ENCODE peak calls at places on chromosomes 5 and 9, in four cellular contexts. A is SK-N-SH, R is pancreas, K is aorta. G is an unnamed sample.

GRCh38 chr5:62547929-62548678 is 30.5 kb upstream of the LRRC70 start:
- DNase-seq in R (no peak), A (no peak), K (no peak), G (no peak)

GRCh38 chr5:80867233-80867632 is 92.9 kb upstream of the RASGRF2 start:
- DNase-seq in K (no peak), A (no peak), R (no peak), G (no peak)

GRCh38 chr9:114745108-114745848 is 60.6 kb downstream of the TNFSF15 start:
- DNase-seq in R (no peak), A (no peak), K (no peak), G (no peak)

GRCh38 chr5:157290156-157290980 is 24.4 kb downstream of the CYFIP2 start:
- DNase-seq in A (no peak), K (no peak), R (no peak), G (no peak)

GRCh38 chr5:142319105-142319504 is 5.7 kb downstream of the SPRY4 start:
- DNase-seq in R (no peak), K (no peak), A (no peak), G (no peak)

GRCh38 chr5:133363807-133364587 is 248.3 kb downstream of the FSTL4 start:
- DNase-seq in R (no peak), A (no peak), K (no peak), G (no peak)

GRCh38 chr5:12175914-12176585 is 271.8 kb upstream of the CTNND2 start:
- DNase-seq in R (no peak), K (no peak), A (no peak), G (no peak)

GRCh38 chr5:146919304-146919703 is 40.7 kb upstream of the PPP2R2B start:
- DNase-seq in R (no peak), A (no peak), K (no peak), G (no peak)

GRCh38 chr5:134100283-134101011 is 14.0 kb upstream of the TCF7 start:
- DNase-seq in A (peak; percentile 45), R (peak; percentile 2), K (peak; percentile 84), G (peak; percentile 60)

GRCh38 chr5:79922626-79923025 is 68.4 kb downstream of the MTX3 start:
- DNase-seq in R (no peak), K (no peak), A (no peak), G (no peak)

GRCh38 chr9:134304306-134304705 is 21.9 kb upstream of the RXRA start:
- DNase-seq in K (peak; percentile 67), R (peak; percentile 29), A (no peak), G (no peak)

GRCh38 chr5:103624035-103624461 is 61.5 kb upstream of the NUDT12 start:
- DNase-seq in R (no peak), K (no peak), A (no peak), G (no peak)

GRCh38 chr5:125486634-125487033 is 740.2 kb upstream of the ZNF608 start:
- DNase-seq in R (no peak), K (no peak), A (no peak), G (no peak)

GRCh38 chr9:28503573-28503972 is 930.3 kb upstream of the C9orf72 start:
- DNase-seq in R (no peak), K (no peak), A (no peak), G (no peak)

GRCh38 chr9:79256691-79257213 is 315.0 kb upstream of the TLE4 start:
- DNase-seq in R (no peak), A (no peak), K (no peak), G (no peak)

GRCh38 chr5:76342474-76342873 is 60.6 kb upstream of the IQGAP2 start:
- DNase-seq in A (no peak), R (no peak), K (no peak), G (no peak)

GRCh38 chr9:72579880-72580570 is 58.6 kb downstream of the TMC1 start:
- DNase-seq in A (no peak), K (no peak), R (no peak), G (no peak)

GRCh38 chr5:7242118-7242517 is 153.8 kb upstream of the ADCY2 start:
- DNase-seq in K (no peak), R (no peak), A (no peak), G (no peak)

GRCh38 chr9:114434878-114435311 is 47.1 kb upstream of the AKNA start:
- DNase-seq in K (no peak), R (no peak), A (peak; percentile 64), G (peak; percentile 14)

GRCh38 chr9:38087934-38088925 is 19.2 kb upstream of the SHB start:
- DNase-seq in A (peak; percentile 84), K (peak; percentile 93), R (peak; percentile 87), G (peak; percentile 56)

GRCh38 chr5:10366310-10367297 is 13.1 kb downstream of the MARCHF6 start:
- DNase-seq in R (no peak), K (no peak), A (no peak), G (no peak)

GRCh38 chr5:120765189-120765588 is 301.1 kb downstream of the PRR16 start:
- DNase-seq in K (no peak), A (no peak), R (no peak), G (no peak)

GRCh38 chr9:108552459-108553040 is 303.2 kb downstream of the ACTL7B start:
- DNase-seq in A (no peak), K (no peak), R (no peak), G (no peak)

GRCh38 chr5:169970911-169971436 is 9.3 kb downstream of the INSYN2B start:
- DNase-seq in R (no peak), A (peak; percentile 24), K (no peak), G (no peak)

GRCh38 chr9:136900988-136901515 is 14.7 kb downstream of the TRAF2 start:
- DNase-seq in A (no peak), R (peak; percentile 55), K (no peak), G (no peak)
- H3K27ac ChIP-seq in A (peak overlapping the region; percentile 75), R (peak overlapping the region; percentile 93), K (no peak overlapping the region), G (peak overlapping the region; percentile 76)

DNA sequence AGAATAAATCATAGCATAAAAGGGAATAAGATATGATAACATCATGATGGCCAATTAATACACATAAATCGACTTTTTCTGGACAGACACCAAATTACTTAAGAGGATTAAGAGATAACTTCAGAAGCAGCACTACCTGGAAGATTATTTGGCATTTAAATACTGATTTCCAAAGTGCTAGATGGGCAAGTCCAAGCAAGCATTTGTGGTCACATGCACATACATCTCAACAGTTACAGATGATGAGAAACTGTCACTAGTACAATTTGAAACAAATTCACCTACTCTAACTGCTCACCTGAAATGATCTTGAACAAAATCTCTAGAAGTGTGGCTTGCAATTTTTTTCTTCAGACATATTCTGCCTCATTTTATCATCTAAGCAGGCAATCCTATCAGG is 26.8 kb upstream of the RASGEF1C start:
- DNase-seq in A (no peak), K (no peak), R (no peak), G (no peak)
- H3K36me3 ChIP-seq in A (peaks cover 58% of the 10 kb centered on the region), K (peaks cover 25% of the 10 kb centered on the region), R (peaks cover 16% of the 10 kb centered on the region), G (peaks cover 14% of the 10 kb centered on the region)

DNA sequence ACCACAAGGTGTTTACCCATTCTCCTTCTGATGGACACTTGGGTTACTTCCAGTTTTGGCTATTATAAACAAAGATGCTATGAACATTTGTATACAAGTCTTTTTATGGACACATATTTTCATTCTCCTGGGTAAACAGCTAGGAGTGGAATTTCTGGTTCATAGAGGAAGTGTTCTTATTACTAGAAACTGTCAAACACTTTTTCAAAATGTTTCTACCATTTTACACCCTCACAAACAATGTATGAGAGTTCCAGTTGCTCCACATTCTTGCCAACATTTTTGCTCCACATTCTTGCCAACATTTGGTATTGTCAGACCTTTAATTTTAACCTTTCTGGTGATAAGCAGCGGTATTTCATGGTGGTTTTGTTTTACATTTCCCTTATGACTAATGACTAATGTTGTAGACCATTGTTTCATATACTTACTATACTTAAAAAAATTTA is 28.4 kb upstream of the STXBP1 start:
- DNase-seq in R (no peak), A (no peak), K (no peak), G (no peak)
- H3K27ac ChIP-seq in R (no peak overlapping the region), A (peak overlapping the region; percentile 4), K (no peak overlapping the region), G (no peak overlapping the region)

GRCh38 chr9:131436865-131437271 is 43.0 kb downstream of the PRRC2B start:
- DNase-seq in A (no peak), K (no peak), R (no peak), G (no peak)
- H3K36me3 ChIP-seq in A (peaks cover 55% of the 10 kb centered on the region), K (no peaks in the 10 kb centered on the region), R (peaks cover 38% of the 10 kb centered on the region), G (peaks cover 91% of the 10 kb centered on the region)

DNA sequence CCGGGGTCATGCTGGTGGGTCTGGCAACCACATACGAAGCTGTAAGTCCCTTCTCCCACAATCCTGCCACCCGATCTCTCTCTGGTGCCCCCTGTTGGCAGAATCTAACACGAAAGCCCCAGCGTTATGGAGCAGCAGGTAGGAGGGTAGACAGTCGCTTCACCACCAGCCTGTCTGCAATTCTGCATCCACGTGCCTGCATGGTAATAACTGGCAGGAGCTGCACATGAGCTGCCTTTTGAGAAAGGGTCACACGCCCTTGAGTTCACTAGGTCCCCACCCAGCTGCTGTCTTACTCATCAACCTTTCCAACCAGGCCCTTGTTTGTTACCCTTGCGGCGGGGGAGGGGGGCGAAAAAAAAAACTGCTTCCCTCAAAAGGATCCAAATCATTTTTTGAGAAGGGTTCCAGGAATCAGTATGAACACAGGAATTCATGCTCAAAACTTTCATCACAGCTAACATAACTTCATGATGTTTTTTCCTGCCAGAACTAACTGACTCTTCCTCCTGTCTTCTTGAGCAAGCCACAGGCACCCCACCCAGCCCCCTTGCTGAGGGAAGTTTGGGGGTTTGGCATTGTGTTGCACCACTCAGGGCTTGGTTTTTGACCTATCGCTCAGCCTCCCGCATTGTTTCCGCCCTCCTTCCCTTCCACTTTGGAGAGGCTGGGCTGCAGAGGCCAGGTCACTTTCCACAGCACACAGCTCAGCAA is 19.6 kb upstream of the TMEM252 start:
- DNase-seq in R (no peak), A (peak; percentile 21), K (no peak), G (peak; percentile 24)
- H3K27ac ChIP-seq in R (no peak overlapping the region), A (no peak overlapping the region), K (no peak overlapping the region), G (no peak overlapping the region)

GRCh38 chr5:65021527-65022226 is 252.9 kb downstream of the CWC27 start:
- DNase-seq in A (no peak), K (no peak), R (no peak), G (no peak)
- H3K36me3 ChIP-seq in A (no peaks in the 10 kb centered on the region), K (no peaks in the 10 kb centered on the region), R (no peaks in the 10 kb centered on the region), G (no peaks in the 10 kb centered on the region)

DNA sequence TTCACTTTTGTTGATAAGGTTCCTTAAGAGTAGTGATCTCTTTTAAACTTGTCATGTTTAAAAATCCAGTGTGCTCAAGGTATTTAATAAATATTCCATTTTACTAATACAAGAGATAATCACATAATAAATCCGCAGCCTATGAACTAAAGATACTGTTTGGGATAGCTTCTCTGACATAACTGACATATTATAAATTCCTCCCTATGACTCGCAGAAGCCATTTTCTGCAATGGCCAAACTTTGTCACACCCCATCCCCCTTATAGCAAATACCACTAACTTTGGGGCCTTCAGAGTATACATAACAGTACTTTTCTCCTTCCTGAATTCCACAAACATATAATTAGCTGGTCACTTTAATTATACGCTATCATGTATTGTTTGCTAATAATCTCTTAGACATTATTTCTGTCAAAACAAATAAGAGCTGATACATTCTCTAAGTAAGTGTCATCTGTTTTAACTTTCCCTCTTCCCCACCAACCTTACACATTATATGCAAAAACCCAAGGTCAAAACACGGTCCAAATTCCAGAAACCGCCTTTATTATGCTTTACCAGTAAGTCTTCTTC is 1.1 kb downstream of the TMEM267 start:
- DNase-seq in K (no peak), A (peak; percentile 12), R (no peak), G (no peak)
- H3K27ac ChIP-seq in K (no peak overlapping the region), A (peak overlapping the region; percentile 92), R (no peak overlapping the region), G (peak overlapping the region; percentile 92)

GRCh38 chr5:102617187-102617856 is 118.5 kb upstream of the SLCO6A1 start:
- DNase-seq in R (no peak), K (no peak), A (no peak), G (no peak)
- H3K36me3 ChIP-seq in R (no peaks in the 10 kb centered on the region), K (no peaks in the 10 kb centered on the region), A (no peaks in the 10 kb centered on the region), G (no peaks in the 10 kb centered on the region)